ENCODE peak calls at places on chromosomes 11 and 22, in nine cellular contexts. Y, X, O, U, P, S, K, D and G are unnamed samples.

GRCh38 chr11:77198440-77198849 is 70.4 kb downstream of the MYO7A start:
- DNase-seq in Y (no peak), X (no peak), O (peak; percentile 11), U (peak; percentile 39), P (peak; percentile 55), S (no peak), K (no peak), D (peak; percentile 44), G (peak; percentile 61)

GRCh38 chr11:117928818-117929567 is at the start of gene TMPRSS13:
- DNase-seq in Y (peak; percentile 62), X (no peak), O (no peak), U (peak; percentile 52), P (no peak), S (no peak), K (no peak), D (no peak), G (no peak)

GRCh38 chr11:1660025-1660867 is 30.7 kb downstream of the KRTAP5-5 start:
- DNase-seq in Y (no peak), X (no peak), O (no peak), U (peak; percentile 47), P (no peak), S (no peak), K (no peak), D (no peak), G (no peak)

GRCh38 chr11:122491486-122491885 is 164.0 kb upstream of the UBASH3B start:
- DNase-seq in Y (no peak), X (no peak), O (peak; percentile 74), U (no peak), P (no peak), S (no peak), K (peak; percentile 56), D (peak; percentile 24), G (no peak)

GRCh38 chr11:87892291-87892690 is 283.0 kb downstream of the RAB38 start:
- DNase-seq in Y (no peak), X (no peak), O (no peak), U (no peak), P (no peak), S (no peak), K (no peak), D (no peak), G (no peak)

GRCh38 chr22:32911526-32911925 is 110.0 kb downstream of the TIMP3 start:
- DNase-seq in Y (no peak), X (no peak), O (no peak), U (no peak), P (no peak), S (no peak), K (no peak), D (no peak), G (no peak)

GRCh38 chr22:46758867-46759290 is 3.6 kb upstream of the TBC1D22A start:
- DNase-seq in Y (peak; percentile 88), X (peak; percentile 60), O (no peak), U (no peak), P (peak; percentile 56), S (no peak), K (no peak), D (peak; percentile 67), G (no peak)

GRCh38 chr11:1055109-1055703 is 18.7 kb upstream of the MUC6 start:
- DNase-seq in Y (no peak), X (no peak), O (no peak), U (no peak), P (no peak), S (no peak), K (no peak), D (no peak), G (peak; percentile 2)

GRCh38 chr11:69262918-69263735 is 30.8 kb upstream of the MYEOV start:
- DNase-seq in Y (no peak), X (no peak), O (no peak), U (no peak), P (no peak), S (no peak), K (no peak), D (no peak), G (no peak)

GRCh38 chr22:31583861-31584485 is 78.0 kb downstream of the PISD start:
- DNase-seq in Y (no peak), X (no peak), O (no peak), U (no peak), P (no peak), S (no peak), K (no peak), D (no peak), G (no peak)

GRCh38 chr22:46081036-46081830 is 69.1 kb upstream of the PPARA start:
- DNase-seq in Y (no peak), X (no peak), O (no peak), U (peak; percentile 70), P (peak; percentile 12), S (no peak), K (no peak), D (no peak), G (peak; percentile 40)

GRCh38 chr11:765802-766091 is 11.5 kb downstream of the GATD1 start:
- DNase-seq in Y (no peak), X (no peak), O (no peak), U (no peak), P (no peak), S (no peak), K (no peak), D (no peak), G (no peak)

GRCh38 chr22:23533771-23534191 is 46.3 kb downstream of the IGLL1 start:
- DNase-seq in Y (no peak), X (no peak), O (no peak), U (no peak), P (no peak), S (no peak), K (no peak), D (no peak), G (no peak)

GRCh38 chr22:35860087-35860733 is 142.5 kb downstream of the APOL5 start:
- DNase-seq in Y (no peak), X (no peak), O (no peak), U (no peak), P (no peak), S (no peak), K (no peak), D (no peak), G (no peak)

GRCh38 chr11:67506426-67507032 is 1.4 kb upstream of the PITPNM1 start:
- DNase-seq in Y (peak; percentile 53), X (no peak), O (no peak), U (peak; percentile 68), P (no peak), S (no peak), K (no peak), D (no peak), G (no peak)
- TF ChIP-seq CTCF in Y (no peak), X (no peak), O (no peak), U (no peak), P (peak; percentile 22), S (no peak), K (no peak), D (peak; percentile 34), G (no peak)

GRCh38 chr11:116458546-116458945 is 314.2 kb downstream of the BUD13 start:
- DNase-seq in Y (no peak), X (no peak), O (no peak), U (no peak), P (no peak), S (no peak), K (no peak), D (no peak), G (no peak)

GRCh38 chr11:116452447-116452846 is 320.3 kb downstream of the BUD13 start:
- DNase-seq in Y (no peak), X (no peak), O (no peak), U (no peak), P (no peak), S (no peak), K (no peak), D (no peak), G (peak; percentile 34)

GRCh38 chr11:116457336-116458007 is 315.3 kb downstream of the BUD13 start:
- DNase-seq in Y (no peak), X (no peak), O (no peak), U (no peak), P (peak; percentile 27), S (no peak), K (no peak), D (no peak), G (peak; percentile 64)

GRCh38 chr11:116454951-116455350 is 317.8 kb downstream of the BUD13 start:
- DNase-seq in Y (no peak), X (no peak), O (no peak), U (no peak), P (no peak), S (no peak), K (no peak), D (no peak), G (no peak)

DNA sequence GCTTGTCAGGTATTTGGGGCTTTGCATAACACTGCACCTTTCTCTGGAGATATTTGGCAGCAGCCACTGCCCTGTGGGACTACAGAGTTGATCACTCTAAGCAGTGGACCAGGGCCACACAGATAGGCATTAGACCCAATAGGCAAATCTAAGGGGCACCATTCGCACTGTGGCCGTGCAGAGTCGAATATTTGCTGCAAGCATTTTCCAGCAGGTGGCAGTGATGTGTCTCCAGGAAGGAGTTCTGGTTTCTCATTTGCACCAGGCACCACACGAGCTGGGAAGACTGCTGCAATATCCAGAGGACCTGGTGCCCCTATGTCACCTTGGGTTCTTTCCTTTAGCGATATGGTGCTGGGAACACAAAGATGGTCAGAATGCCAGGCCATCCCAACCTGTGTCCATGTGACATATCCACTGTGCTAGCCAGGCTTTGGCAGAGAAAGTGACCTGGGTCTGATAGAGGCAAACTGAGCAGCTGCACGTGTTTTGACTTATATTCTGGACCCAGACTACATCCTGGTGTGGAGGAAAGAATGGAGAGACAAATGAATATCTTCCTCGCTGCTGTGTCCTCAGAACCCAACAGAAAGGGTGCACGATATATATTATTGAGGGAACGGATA is 318.7 kb downstream of the BUD13 start:
- DNase-seq in Y (peak; percentile 83), X (peak; percentile 47), O (peak; percentile 3), U (no peak), P (peak; percentile 66), S (no peak), K (no peak), D (peak; percentile 63), G (peak; percentile 78)
- TF ChIP-seq CTCF in Y (peak; percentile 34), X (peak; percentile 40), O (peak; percentile 35), U (no peak), P (peak; percentile 66), S (no peak), K (peak; percentile 51), D (peak; percentile 41), G (peak; percentile 87)

DNA sequence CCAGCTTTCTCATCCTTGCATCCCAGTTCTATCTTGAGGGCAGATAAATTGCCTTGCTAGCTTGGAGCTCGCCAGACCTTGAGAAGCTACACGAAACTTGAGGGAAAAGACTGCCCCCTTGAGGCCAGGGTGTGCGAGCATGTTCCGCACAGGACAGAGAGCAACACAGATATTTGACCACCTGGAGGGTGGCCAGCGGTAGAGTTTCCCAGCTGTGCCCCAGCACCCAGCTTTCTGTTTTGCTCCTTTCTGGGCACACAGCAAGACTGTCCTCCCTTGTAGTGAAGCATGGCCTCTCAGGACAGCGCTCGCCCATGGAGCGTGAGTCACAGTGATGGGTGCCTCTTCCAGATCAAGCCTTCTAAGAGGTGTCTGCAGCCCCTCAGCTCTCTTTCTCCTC is 23.5 kb downstream of the SPATA19 start:
- DNase-seq in Y (peak; percentile 56), X (peak; percentile 68), O (no peak), U (no peak), P (peak; percentile 77), S (no peak), K (no peak), D (peak; percentile 82), G (peak; percentile 71)
- TF ChIP-seq CTCF in Y (no peak), X (peak; percentile 71), O (peak; percentile 15), U (no peak), P (peak; percentile 87), S (no peak), K (no peak), D (peak; percentile 75), G (peak; percentile 87)

DNA sequence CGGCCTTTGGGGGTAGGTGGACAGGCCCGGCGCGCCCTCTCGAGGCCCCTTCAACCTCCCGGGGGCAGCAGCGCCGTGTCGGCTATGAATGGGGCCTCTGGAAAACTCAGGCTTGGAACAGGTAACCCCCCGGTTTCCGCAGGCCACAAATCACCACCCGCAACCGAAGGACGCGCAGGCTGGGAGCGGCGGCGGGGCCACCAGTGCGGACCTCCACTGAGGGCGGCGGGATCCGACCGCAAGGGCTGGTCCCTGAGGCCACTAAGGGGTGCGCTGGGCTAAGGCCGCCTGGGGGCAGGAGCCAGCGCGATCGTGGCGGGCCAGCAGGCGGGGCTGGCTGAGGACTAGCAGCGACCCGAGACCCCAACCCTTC is 695 bp upstream of the ATF4 start:
- DNase-seq in Y (peak; percentile 66), X (peak; percentile 50), O (no peak), U (peak; percentile 80), P (peak; percentile 68), S (no peak), K (no peak), D (no peak), G (peak; percentile 68)
- TF ChIP-seq CTCF in Y (no peak), X (peak; percentile 50), O (no peak), U (peak; percentile 24), P (no peak), S (no peak), K (peak; percentile 53), D (no peak), G (peak; percentile 23)